ENCODE peak calls at places on chromosomes 6 and 20, in six cellular contexts. One of them, this sample, is unnamed.

GRCh38 chr20:8557711-8558110 is 425.6 kb downstream of the PLCB1 start:
- DNase-seq in NCI-H1694: no peak
- DNase-seq in stimulated activated CD4-positive, alpha-beta T cell treated with anti-CD3 and anti-CD28 coated beads, Interleukin-4, amount 100 ng/mL, for 1 hour: no peak
- DNase-seq in T-helper 9 cell: no peak
- DNase-seq in astrocyte of the spinal cord: peak
- DNase-seq in fibroblast of mammary gland: peak
- DNase-seq in this sample: no peak

GRCh38 chr20:17661121-17661744 is 20.8 kb downstream of the RRBP1 start:
- DNase-seq in astrocyte of the spinal cord: no peak
- DNase-seq in T-helper 9 cell: no peak
- DNase-seq in NCI-H1694: no peak
- DNase-seq in stimulated activated CD4-positive, alpha-beta T cell treated with anti-CD3 and anti-CD28 coated beads, Interleukin-4, amount 100 ng/mL, for 1 hour: no peak
- DNase-seq in fibroblast of mammary gland: no peak
- DNase-seq in this sample: no peak

GRCh38 chr6:33988121-33989015 is 157.5 kb downstream of the GRM4 start:
- DNase-seq in NCI-H1694: no peak
- DNase-seq in astrocyte of the spinal cord: no peak
- DNase-seq in fibroblast of mammary gland: no peak
- DNase-seq in stimulated activated CD4-positive, alpha-beta T cell treated with anti-CD3 and anti-CD28 coated beads, Interleukin-4, amount 100 ng/mL, for 1 hour: no peak
- DNase-seq in T-helper 9 cell: no peak
- DNase-seq in this sample: no peak

GRCh38 chr6:28167068-28167467 is 25.4 kb downstream of the ZKSCAN8 start:
- DNase-seq in fibroblast of mammary gland: peak
- DNase-seq in T-helper 9 cell: no peak
- DNase-seq in astrocyte of the spinal cord: peak
- DNase-seq in stimulated activated CD4-positive, alpha-beta T cell treated with anti-CD3 and anti-CD28 coated beads, Interleukin-4, amount 100 ng/mL, for 1 hour: no peak
- DNase-seq in NCI-H1694: no peak
- DNase-seq in this sample: no peak

GRCh38 chr6:137486388-137486787 is 7.8 kb downstream of the OLIG3 start:
- DNase-seq in stimulated activated CD4-positive, alpha-beta T cell treated with anti-CD3 and anti-CD28 coated beads, Interleukin-4, amount 100 ng/mL, for 1 hour: no peak
- DNase-seq in NCI-H1694: no peak
- DNase-seq in astrocyte of the spinal cord: no peak
- DNase-seq in T-helper 9 cell: no peak
- DNase-seq in fibroblast of mammary gland: no peak
- DNase-seq in this sample: no peak

GRCh38 chr6:136524339-136524935 is 25.8 kb downstream of the MAP7 start:
- DNase-seq in stimulated activated CD4-positive, alpha-beta T cell treated with anti-CD3 and anti-CD28 coated beads, Interleukin-4, amount 100 ng/mL, for 1 hour: no peak
- DNase-seq in NCI-H1694: no peak
- DNase-seq in T-helper 9 cell: no peak
- DNase-seq in fibroblast of mammary gland: no peak
- DNase-seq in astrocyte of the spinal cord: no peak
- DNase-seq in this sample: no peak

GRCh38 chr6:169833258-169833794 is 81.9 kb downstream of the ERMARD start:
- DNase-seq in NCI-H1694: no peak
- DNase-seq in astrocyte of the spinal cord: no peak
- DNase-seq in stimulated activated CD4-positive, alpha-beta T cell treated with anti-CD3 and anti-CD28 coated beads, Interleukin-4, amount 100 ng/mL, for 1 hour: no peak
- DNase-seq in fibroblast of mammary gland: peak
- DNase-seq in T-helper 9 cell: no peak
- DNase-seq in this sample: no peak

GRCh38 chr20:42100137-42100704 is 482.0 kb upstream of the CHD6 start:
- DNase-seq in stimulated activated CD4-positive, alpha-beta T cell treated with anti-CD3 and anti-CD28 coated beads, Interleukin-4, amount 100 ng/mL, for 1 hour: no peak
- DNase-seq in T-helper 9 cell: no peak
- DNase-seq in astrocyte of the spinal cord: no peak
- DNase-seq in fibroblast of mammary gland: no peak
- DNase-seq in NCI-H1694: no peak
- DNase-seq in this sample: no peak

GRCh38 chr6:143598466-143599080 is 79.2 kb upstream of the PHACTR2 start:
- DNase-seq in T-helper 9 cell: no peak
- DNase-seq in NCI-H1694: no peak
- DNase-seq in stimulated activated CD4-positive, alpha-beta T cell treated with anti-CD3 and anti-CD28 coated beads, Interleukin-4, amount 100 ng/mL, for 1 hour: peak
- DNase-seq in astrocyte of the spinal cord: no peak
- DNase-seq in fibroblast of mammary gland: no peak
- DNase-seq in this sample: no peak

GRCh38 chr6:40344566-40345185 is 242.5 kb downstream of the LRFN2 start:
- DNase-seq in stimulated activated CD4-positive, alpha-beta T cell treated with anti-CD3 and anti-CD28 coated beads, Interleukin-4, amount 100 ng/mL, for 1 hour: no peak
- DNase-seq in astrocyte of the spinal cord: no peak
- DNase-seq in T-helper 9 cell: no peak
- DNase-seq in fibroblast of mammary gland: no peak
- DNase-seq in NCI-H1694: no peak
- DNase-seq in this sample: no peak

GRCh38 chr6:5937516-5937915 is 69.2 kb downstream of the NRN1 start:
- DNase-seq in stimulated activated CD4-positive, alpha-beta T cell treated with anti-CD3 and anti-CD28 coated beads, Interleukin-4, amount 100 ng/mL, for 1 hour: no peak
- DNase-seq in NCI-H1694: peak
- DNase-seq in astrocyte of the spinal cord: no peak
- DNase-seq in fibroblast of mammary gland: peak
- DNase-seq in T-helper 9 cell: no peak
- DNase-seq in this sample: peak

This sample was measured in cerebellum.